ENCODE peak calls at places on chromosomes 13 and 19, in ten cellular contexts. E is T-helper 1 cell; H is mucosa of gallbladder; U is tibial artery; M is chondrocyte; Q is ACHN; B is activated CD4-positive, CD25-positive, alpha-beta regulatory T cell; K is Caco-2; R is NCI-H1436; W is NCI-H345. T is an unnamed sample.

GRCh38 chr19:17348700-17349099 is 11.3 kb downstream of the GTPBP3 start:
- DNase-seq in E (no peak), H (no peak), U (peak; percentile 82), M (no peak), Q (peak; percentile 52), B (no peak), K (no peak), R (no peak), W (peak; percentile 23), T (no peak)

GRCh38 chr13:26179344-26179743 is 42.8 kb downstream of the RNF6 start:
- DNase-seq in E (no peak), H (no peak), U (no peak), M (no peak), Q (no peak), B (no peak), K (no peak), R (no peak), W (no peak), T (no peak)

GRCh38 chr13:95677564-95678386 is 836 bp downstream of the DNAJC3 start:
- DNase-seq in E (peak; percentile 6), H (no peak), U (peak; percentile 81), M (peak; percentile 94), Q (peak; percentile 20), B (no peak), K (no peak), R (no peak), W (no peak), T (no peak)

GRCh38 chr19:4399871-4400768 is at the start of gene SH3GL1:
- DNase-seq in E (peak; percentile 92), H (peak; percentile 92), U (peak; percentile 97), M (no peak), Q (peak; percentile 87), B (peak; percentile 87), K (peak; percentile 88), R (peak; percentile 91), W (peak; percentile 93), T (peak; percentile 89)

GRCh38 chr13:98923641-98924397 is 54.0 kb downstream of the DOCK9 start:
- DNase-seq in E (no peak), H (no peak), U (no peak), M (no peak), Q (no peak), B (no peak), K (no peak), R (no peak), W (no peak), T (no peak)

GRCh38 chr19:46755077-46755852 is 9.0 kb upstream of the STRN4 start:
- DNase-seq in E (no peak), H (no peak), U (peak; percentile 87), M (no peak), Q (no peak), B (no peak), K (no peak), R (no peak), W (no peak), T (no peak)

GRCh38 chr19:58305932-58306323 is 751 bp downstream of the ERVK3-1 start:
- DNase-seq in E (no peak), H (no peak), U (no peak), M (no peak), Q (peak; percentile 47), B (no peak), K (peak; percentile 12), R (no peak), W (no peak), T (no peak)

GRCh38 chr13:22757530-22758120 is 423.2 kb upstream of the SGCG start:
- DNase-seq in E (no peak), H (no peak), U (no peak), M (no peak), Q (peak; percentile 17), B (no peak), K (no peak), R (no peak), W (peak; percentile 9), T (no peak)

GRCh38 chr19:29819986-29820385 is 8.2 kb downstream of the CCNE1 start:
- DNase-seq in E (no peak), H (no peak), U (no peak), M (peak; percentile 50), Q (no peak), B (no peak), K (no peak), R (no peak), W (no peak), T (no peak)

GRCh38 chr19:30226464-30227070 is 145.6 kb upstream of the ZNF536 start:
- DNase-seq in E (no peak), H (no peak), U (no peak), M (no peak), Q (no peak), B (no peak), K (no peak), R (no peak), W (no peak), T (no peak)

GRCh38 chr19:18153555-18154134 is 682 bp downstream of the PIK3R2 start:
- DNase-seq in E (peak; percentile 24), H (no peak), U (no peak), M (no peak), Q (no peak), B (no peak), K (peak; percentile 24), R (no peak), W (no peak), T (no peak)

GRCh38 chr13:49436890-49437289 is 7.0 kb downstream of the CAB39L start:
- DNase-seq in E (no peak), H (no peak), U (peak; percentile 69), M (no peak), Q (peak; percentile 42), B (no peak), K (peak; percentile 28), R (no peak), W (no peak), T (no peak)

GRCh38 chr13:95607363-95607762 is 37.1 kb downstream of the DZIP1 start:
- DNase-seq in E (no peak), H (no peak), U (no peak), M (no peak), Q (no peak), B (no peak), K (no peak), R (no peak), W (peak; percentile 46), T (no peak)

GRCh38 chr13:26811636-26812035 is 51.0 kb upstream of the GPR12 start:
- DNase-seq in E (no peak), H (no peak), U (no peak), M (no peak), Q (no peak), B (no peak), K (no peak), R (peak; percentile 30), W (peak; percentile 38), T (no peak)

GRCh38 chr19:16136185-16137067 is 7.1 kb upstream of the HSH2D start:
- DNase-seq in E (no peak), H (no peak), U (no peak), M (no peak), Q (no peak), B (no peak), K (no peak), R (no peak), W (no peak), T (no peak)

GRCh38 chr19:20964798-20965197 is 41.7 kb downstream of the ZNF85 start:
- DNase-seq in E (no peak), H (no peak), U (no peak), M (no peak), Q (no peak), B (no peak), K (no peak), R (no peak), W (no peak), T (no peak)

GRCh38 chr13:95536629-95537241 is 15.8 kb upstream of the CLDN10 start:
- DNase-seq in E (no peak), H (no peak), U (no peak), M (no peak), Q (peak; percentile 40), B (no peak), K (no peak), R (peak; percentile 3), W (peak; percentile 25), T (no peak)

GRCh38 chr13:42373048-42373812 is 101.3 kb downstream of the AKAP11 start:
- DNase-seq in E (no peak), H (no peak), U (no peak), M (no peak), Q (no peak), B (no peak), K (no peak), R (no peak), W (no peak), T (no peak)

GRCh38 chr13:54092686-54093085 is 1064.1 kb downstream of the OLFM4 start:
- DNase-seq in E (no peak), H (no peak), U (no peak), M (peak; percentile 59), Q (no peak), B (no peak), K (no peak), R (no peak), W (no peak), T (no peak)

GRCh38 chr19:29625316-29625715 is 19.2 kb downstream of the POP4 start:
- DNase-seq in E (no peak), H (no peak), U (no peak), M (no peak), Q (no peak), B (no peak), K (no peak), R (no peak), W (no peak), T (no peak)